ENCODE peak calls at places on chromosome 1, in eight cellular contexts. T is NCI-H1694 treated with DMSO at 0.1 percent for 48 hours; A is left colon; D is cardiac fibroblast; B is mesendoderm; C is activated CD4-positive, CD25-positive, alpha-beta regulatory T cell treated with anti-CD3 and anti-CD28 coated beads, Interleukin-2, amount 50 U/mL, for 72 hours; S is activated CD4-positive, alpha-beta T cell treated with anti-CD3 and anti-CD28 coated beads, Interleukin-2, amount 50 U/mL, for 48 hours; P is stimulated activated CD4-positive, alpha-beta T cell treated with anti-CD3 and anti-CD28 coated beads, Interleukin-15, amount 100 ng/mL, for 48 hours. H is an unnamed sample.
A peak's percentile ranks its signal among the peaks of the same experiment; 100 is the strongest.

GRCh38 chr1:156803086-156803851 is 13.4 kb downstream of the SH2D2A start:
- DNase-seq in C (no peak), P (no peak), B (no peak), D (no peak), S (peak; percentile 38), A (no peak), T (no peak), H (no peak)

GRCh38 chr1:211334986-211335385 is 8.4 kb downstream of the TRAF5 start:
- DNase-seq in P (no peak), T (no peak), C (no peak), S (no peak), D (peak; percentile 33), B (no peak), A (no peak), H (no peak)

GRCh38 chr1:209375681-209376360 is 207.7 kb upstream of the CAMK1G start:
- DNase-seq in T (no peak), S (no peak), A (no peak), D (peak; percentile 56), C (no peak), P (no peak), B (peak; percentile 74), H (no peak)

GRCh38 chr1:41719590-41719989 is 199.1 kb downstream of the HIVEP3 start:
- DNase-seq in P (no peak), T (no peak), D (no peak), A (no peak), C (no peak), B (no peak), S (no peak), H (no peak)

GRCh38 chr1:192167941-192168685 is 9.9 kb downstream of the RGS18 start:
- DNase-seq in B (no peak), P (no peak), T (no peak), S (no peak), A (no peak), D (peak; percentile 36), C (no peak), H (no peak)

GRCh38 chr1:222095606-222096475 is 354.0 kb upstream of the DUSP10 start:
- DNase-seq in A (peak; percentile 46), D (peak; percentile 39), S (peak; percentile 71), P (peak; percentile 39), B (peak; percentile 76), T (no peak), C (peak; percentile 67), H (peak; percentile 16)

GRCh38 chr1:234589064-234589765 is 20.8 kb downstream of the IRF2BP2 start:
- DNase-seq in C (no peak), A (no peak), T (no peak), P (no peak), S (no peak), D (no peak), B (no peak), H (no peak)

GRCh38 chr1:201538618-201539551 is at the start of gene NAV1:
- DNase-seq in P (no peak), S (peak; percentile 11), T (peak; percentile 17), C (no peak), A (peak; percentile 45), D (peak; percentile 78), B (peak; percentile 85), H (no peak)

GRCh38 chr1:94622757-94623156 is 81.2 kb upstream of the F3 start:
- DNase-seq in T (no peak), A (no peak), P (no peak), S (no peak), C (no peak), D (peak; percentile 72), B (peak; percentile 68), H (no peak)

GRCh38 chr1:106620521-106620954 is 435.9 kb upstream of the PRMT6 start:
- DNase-seq in T (no peak), D (peak; percentile 1), B (no peak), P (no peak), A (no peak), C (no peak), S (no peak), H (no peak)

GRCh38 chr1:22861764-22862440 is 110.8 kb downstream of the LACTBL1 start:
- DNase-seq in S (peak; percentile 26), C (no peak), T (no peak), D (peak; percentile 68), P (peak; percentile 5), B (peak; percentile 40), A (peak; percentile 33), H (no peak)

GRCh38 chr1:204250428-204251030 is 36.7 kb upstream of the GOLT1A start:
- DNase-seq in B (no peak), C (no peak), D (no peak), P (no peak), A (no peak), T (no peak), S (no peak), H (no peak)

GRCh38 chr1:231883382-231883781 is 256.8 kb downstream of the DISC1 start:
- DNase-seq in B (peak; percentile 69), D (no peak), P (no peak), S (no peak), T (no peak), A (no peak), C (no peak), H (no peak)

GRCh38 chr1:171188388-171189266 is 3.5 kb downstream of the FMO2 start:
- DNase-seq in A (peak; percentile 45), S (peak; percentile 50), C (peak; percentile 43), T (peak; percentile 43), B (peak; percentile 75), P (peak; percentile 12), D (peak; percentile 90), H (peak; percentile 27)